ENCODE peak calls at places on chromosomes 5 and 9, in ten cellular contexts. A, H, Q, W, M, Z, T, G, O and K are unnamed samples.

GRCh38 chr9:32427111-32427873 is 42.8 kb downstream of the ACO1 start:
- DNase-seq in A (peak; percentile 8), H (no peak), Q (no peak), W (no peak), M (peak; percentile 7), Z (no peak), T (peak; percentile 75), G (no peak), O (no peak), K (no peak)

GRCh38 chr5:157767674-157768073 is 24.2 kb downstream of the LSM11 start:
- DNase-seq in A (no peak), H (no peak), Q (no peak), W (no peak), M (no peak), Z (no peak), T (no peak), G (no peak), O (no peak), K (no peak)

GRCh38 chr5:63164838-63165237 is 586.2 kb downstream of the LRRC70 start:
- DNase-seq in A (no peak), H (no peak), Q (no peak), W (no peak), M (no peak), Z (no peak), T (no peak), G (no peak), O (no peak), K (no peak)

GRCh38 chr5:167763772-167764171 is 527.7 kb upstream of the WWC1 start:
- DNase-seq in A (no peak), H (peak; percentile 58), Q (no peak), W (no peak), M (no peak), Z (no peak), T (peak; percentile 37), G (no peak), O (no peak), K (no peak)

GRCh38 chr9:96616817-96617438 is 2.7 kb downstream of the CDC14B start:
- DNase-seq in A (no peak), H (no peak), Q (no peak), W (no peak), M (no peak), Z (no peak), T (no peak), G (no peak), O (no peak), K (no peak)

GRCh38 chr9:123356851-123357747 is 1.1 kb downstream of the CRB2 start:
- DNase-seq in A (peak; percentile 37), H (no peak), Q (no peak), W (no peak), M (no peak), Z (no peak), T (no peak), G (no peak), O (no peak), K (no peak)

GRCh38 chr5:150410524-150411244 is 2.0 kb downstream of the CD74 start:
- DNase-seq in A (peak; percentile 37), H (peak; percentile 90), Q (peak; percentile 66), W (peak; percentile 81), M (peak; percentile 72), Z (no peak), T (peak; percentile 82), G (peak; percentile 34), O (no peak), K (peak; percentile 55)

GRCh38 chr9:137412431-137412830 is 10.5 kb downstream of the EXD3 start:
- DNase-seq in A (no peak), H (no peak), Q (no peak), W (no peak), M (no peak), Z (no peak), T (peak; percentile 64), G (no peak), O (no peak), K (no peak)

GRCh38 chr9:6495484-6495883 is 82.5 kb downstream of the UHRF2 start:
- DNase-seq in A (no peak), H (no peak), Q (no peak), W (no peak), M (no peak), Z (no peak), T (no peak), G (no peak), O (no peak), K (no peak)

GRCh38 chr9:129064499-129064908 is 16.4 kb upstream of the DOLPP1 start:
- DNase-seq in A (no peak), H (no peak), Q (no peak), W (no peak), M (no peak), Z (no peak), T (no peak), G (no peak), O (no peak), K (no peak)

GRCh38 chr9:135798303-135798585 is 96.3 kb downstream of the KCNT1 start:
- DNase-seq in A (no peak), H (no peak), Q (no peak), W (no peak), M (no peak), Z (no peak), T (no peak), G (no peak), O (no peak), K (no peak)

GRCh38 chr5:36606437-36607113 is at the start of gene SLC1A3:
- DNase-seq in A (peak; percentile 70), H (peak; percentile 75), Q (no peak), W (peak; percentile 74), M (peak; percentile 70), Z (peak; percentile 42), T (peak; percentile 85), G (peak; percentile 65), O (peak; percentile 32), K (no peak)

GRCh38 chr5:145316282-145316681 is 518.9 kb downstream of the PRELID2 start:
- DNase-seq in A (no peak), H (no peak), Q (no peak), W (no peak), M (no peak), Z (no peak), T (no peak), G (no peak), O (no peak), K (no peak)

GRCh38 chr9:135087899-135088347 is 455 bp downstream of the OLFM1 start:
- DNase-seq in A (no peak), H (no peak), Q (no peak), W (no peak), M (no peak), Z (no peak), T (no peak), G (no peak), O (no peak), K (no peak)

GRCh38 chr9:37364751-37365360 is 57.6 kb upstream of the GRHPR start:
- DNase-seq in A (no peak), H (no peak), Q (peak; percentile 4), W (peak; percentile 74), M (no peak), Z (no peak), T (peak; percentile 8), G (no peak), O (no peak), K (peak; percentile 33)

GRCh38 chr5:127665641-127666040 is 16.8 kb downstream of the CTXN3 start:
- DNase-seq in A (no peak), H (peak; percentile 14), Q (no peak), W (no peak), M (no peak), Z (no peak), T (no peak), G (no peak), O (no peak), K (no peak)

GRCh38 chr5:129904667-129905466 is 602 bp downstream of the CHSY3 start:
- DNase-seq in A (peak; percentile 64), H (peak; percentile 50), Q (no peak), W (peak; percentile 3), M (peak; percentile 21), Z (peak; percentile 43), T (peak; percentile 20), G (peak; percentile 5), O (no peak), K (no peak)

GRCh38 chr5:52740007-52740406 is 47.7 kb upstream of the ITGA1 start:
- DNase-seq in A (no peak), H (no peak), Q (no peak), W (no peak), M (no peak), Z (no peak), T (no peak), G (no peak), O (no peak), K (no peak)